ENCODE peak calls at places on chromosomes 7 and 10, in six cellular contexts. K is A549, J is BJ, P is cardiac fibroblast, H is progenitor cell of endocrine pancreas, D is endothelial cell. W is an unnamed sample.

GRCh38 chr7:20402297-20403230 is 71.9 kb downstream of the ITGB8 start:
- DNase-seq in P (peak), D (no peak), H (no peak), J (no peak), K (no peak), W (no peak)

GRCh38 chr10:62166331-62167154 is 102.1 kb downstream of the RTKN2 start:
- DNase-seq in J (peak), K (peak), D (no peak), P (peak), H (no peak), W (no peak)

GRCh38 chr10:122388287-122388997 is 13.9 kb downstream of the PLEKHA1 start:
- DNase-seq in H (no peak), D (no peak), J (no peak), K (no peak), P (no peak), W (no peak)

GRCh38 chr7:70392870-70393269 is 739.1 kb upstream of the GALNT17 start:
- DNase-seq in K (no peak), H (peak), J (no peak), D (no peak), P (no peak), W (no peak)

GRCh38 chr7:156842740-156843140 is 50.2 kb downstream of the LMBR1 start:
- DNase-seq in P (peak), J (no peak), H (no peak), D (no peak), K (no peak), W (no peak)

GRCh38 chr7:2255145-2256139 is 13.4 kb downstream of the NUDT1 start:
- DNase-seq in J (no peak), H (no peak), P (no peak), K (no peak), D (no peak), W (peak)

GRCh38 chr7:100071018-100071723 is 10.4 kb downstream of the ZNF3 start:
- DNase-seq in D (no peak), J (no peak), P (no peak), K (peak), H (no peak), W (no peak)

GRCh38 chr10:28793482-28793881 is 116.2 kb downstream of the BAMBI start:
- DNase-seq in P (no peak), K (no peak), J (no peak), H (no peak), D (no peak), W (no peak)

GRCh38 chr10:58781873-58782488 is 269.3 kb downstream of the BICC1 start:
- DNase-seq in H (no peak), K (peak), P (peak), D (peak), J (no peak), W (peak)

GRCh38 chr10:416091-416515 is 273.4 kb downstream of the DIP2C start:
- DNase-seq in K (peak), J (no peak), H (no peak), D (peak), P (no peak), W (no peak)
- TF ChIP-seq CTCF in K (peak), J (no peak), H (peak), D (no peak), P (no peak), W (no peak)

GRCh38 chr7:83824214-83824613 is 175.3 kb upstream of the SEMA3E start:
- DNase-seq in J (no peak), H (no peak), P (no peak), K (no peak), D (no peak), W (no peak)

GRCh38 chr7:83821866-83822265 is 172.9 kb upstream of the SEMA3E start:
- DNase-seq in K (no peak), D (no peak), H (no peak), P (no peak), J (no peak), W (no peak)

GRCh38 chr7:83819911-83820310 is 171.0 kb upstream of the SEMA3E start:
- DNase-seq in J (no peak), H (no peak), P (no peak), D (no peak), K (peak), W (no peak)

DNA sequence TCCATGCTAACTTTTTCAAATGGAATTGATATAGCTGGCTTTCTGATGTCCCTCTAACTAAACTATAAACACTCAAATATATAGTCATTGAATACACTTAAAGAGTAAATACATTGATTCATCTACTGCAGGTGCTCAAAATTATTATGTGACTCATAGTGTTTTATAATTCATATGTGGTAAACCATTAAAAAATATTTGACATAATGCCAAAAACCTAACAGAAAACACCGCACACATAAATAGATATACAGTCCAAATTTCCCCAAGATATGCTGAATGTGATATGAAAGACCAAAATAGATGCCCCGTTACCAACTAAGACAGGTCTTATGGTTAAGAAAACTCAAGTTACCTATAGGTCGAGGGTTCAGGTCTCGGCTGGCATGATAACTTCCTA is 171.7 kb upstream of the SEMA3E start:
- DNase-seq in J (no peak), D (no peak), K (no peak), H (no peak), P (no peak), W (no peak)
- TF ChIP-seq CTCF in J (no peak), D (no peak), K (no peak), H (no peak), P (no peak), W (no peak)

GRCh38 chr10:103711351-103711994 is 143.9 kb downstream of the SH3PXD2A start:
- DNase-seq in K (no peak), D (no peak), P (no peak), H (no peak), J (no peak), W (no peak)
- TF ChIP-seq CTCF in K (no peak), D (peak), P (peak), H (peak), J (peak), W (peak)

GRCh38 chr10:19683965-19684364 is 132.3 kb upstream of the PLXDC2 start:
- DNase-seq in H (no peak), D (no peak), J (peak), P (peak), K (no peak), W (no peak)
- TF ChIP-seq CTCF in H (no peak), D (peak), J (peak), P (peak), K (no peak), W (no peak)

DNA sequence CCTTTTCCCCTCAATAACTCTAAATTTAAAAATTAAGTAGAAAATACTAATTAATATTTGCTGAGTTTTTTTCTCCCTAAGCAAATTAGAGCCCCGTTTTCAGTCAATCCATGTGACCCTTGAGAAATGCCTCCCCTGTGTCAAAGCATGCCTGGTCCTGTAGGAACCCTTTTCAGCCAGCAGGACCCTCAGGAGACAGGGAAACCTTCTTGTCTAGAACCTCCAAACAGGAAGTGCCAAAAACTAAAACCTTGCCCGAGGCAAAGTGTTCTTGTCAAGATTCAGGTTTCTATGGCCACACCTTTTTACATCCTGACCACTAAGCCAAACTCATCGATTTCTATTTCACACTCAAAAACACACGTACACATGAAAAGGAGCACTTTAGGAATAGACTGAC is 60.1 kb upstream of the NFE2L3 start:
- DNase-seq in J (no peak), H (no peak), K (peak), P (peak), D (peak), W (peak)
- TF ChIP-seq CTCF in J (peak), H (peak), K (no peak), P (peak), D (peak), W (peak)

GRCh38 chr10:63901228-63901627 is 380.0 kb downstream of the REEP3 start:
- DNase-seq in D (no peak), J (no peak), H (no peak), K (peak), P (no peak), W (peak)
- TF ChIP-seq CTCF in D (peak), J (peak), H (peak), K (no peak), P (peak), W (peak)

GRCh38 chr10:73998623-73999622 is 1.0 kb downstream of the VCL start:
- DNase-seq in J (peak), K (peak), D (peak), P (peak), H (peak), W (peak)
- TF ChIP-seq CTCF in J (peak), K (peak), D (no peak), P (peak), H (peak), W (no peak)

DNA sequence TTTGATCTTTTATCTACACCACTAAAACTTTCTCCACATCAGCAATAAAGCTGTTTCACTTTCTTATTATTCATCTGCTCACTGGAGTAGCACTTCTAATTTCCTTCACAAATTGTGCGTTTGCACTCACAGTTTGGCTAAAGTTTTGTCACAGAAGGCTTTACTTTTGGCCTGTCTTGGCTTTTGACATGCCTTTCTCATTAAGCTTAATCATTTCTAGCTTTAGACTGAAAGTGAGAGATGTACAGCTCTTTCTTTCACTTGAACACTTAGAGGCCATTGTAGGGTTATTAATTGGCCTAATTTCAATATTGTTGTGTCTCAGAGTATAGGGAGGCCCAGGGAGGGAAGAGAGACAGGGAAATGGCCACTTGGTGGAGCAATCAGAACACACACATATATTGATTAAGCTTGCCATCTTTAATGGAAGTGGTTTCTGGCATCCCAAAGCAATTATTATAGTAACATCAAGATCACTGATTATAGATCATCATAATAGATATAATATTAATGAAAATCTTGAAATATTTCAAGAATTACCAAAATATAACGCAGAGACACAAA is 512.5 kb downstream of the ETV1 start:
- DNase-seq in H (no peak), J (no peak), D (no peak), K (no peak), P (no peak), W (no peak)
- TF ChIP-seq CTCF in H (no peak), J (no peak), D (no peak), K (no peak), P (peak), W (no peak)

GRCh38 chr10:95241533-95241932 is 47.5 kb downstream of the ACSM6 start:
- DNase-seq in P (no peak), D (no peak), H (no peak), K (no peak), J (no peak), W (no peak)

GRCh38 chr10:95245425-95246055 is 45.3 kb downstream of the PDLIM1 start:
- DNase-seq in J (no peak), P (no peak), D (no peak), H (no peak), K (no peak), W (no peak)

GRCh38 chr10:95244152-95244551 is 46.7 kb downstream of the PDLIM1 start:
- DNase-seq in K (no peak), H (no peak), D (no peak), J (no peak), P (no peak), W (no peak)

GRCh38 chr10:95242581-95243317 is 48.1 kb downstream of the PDLIM1 start:
- DNase-seq in H (peak), K (peak), P (peak), J (no peak), D (peak), W (peak)

DNA sequence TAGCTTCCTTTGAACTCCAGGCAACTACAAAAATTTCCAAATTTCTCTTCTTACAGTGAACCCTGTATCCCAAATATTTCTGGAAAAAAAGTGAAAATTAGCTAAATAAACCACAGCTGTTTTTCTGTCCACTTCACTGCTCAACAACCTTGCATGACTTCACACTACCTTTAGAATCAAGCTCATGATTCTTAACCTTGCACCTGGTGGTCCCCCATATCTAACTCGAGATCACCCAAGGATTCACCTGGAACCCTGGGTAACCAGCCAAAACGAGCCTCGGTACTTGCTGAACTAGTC is 47.5 kb downstream of the PDLIM1 start:
- DNase-seq in D (no peak), H (no peak), P (no peak), J (no peak), K (no peak), W (no peak)
- TF ChIP-seq CTCF in D (no peak), H (no peak), P (no peak), J (no peak), K (no peak), W (no peak)

DNA sequence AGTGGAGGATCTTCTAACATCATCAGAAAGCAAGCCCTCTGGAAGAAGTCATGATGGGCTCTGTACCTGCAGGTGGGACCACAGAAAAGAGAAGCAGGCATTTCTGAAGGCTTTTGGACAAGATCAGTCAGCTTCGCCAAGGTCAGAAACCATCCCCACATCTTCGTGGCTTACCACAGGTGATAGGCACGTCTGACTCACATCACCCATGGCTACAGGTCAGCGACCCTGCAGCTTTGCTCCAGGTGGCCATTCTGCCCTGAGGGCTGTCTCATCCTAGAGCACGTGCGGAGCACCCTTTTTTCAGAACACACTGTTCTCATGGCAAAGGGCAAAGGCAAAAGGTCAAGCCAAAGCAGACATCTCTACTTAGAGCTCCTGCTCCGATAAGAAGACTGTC is 518.9 kb upstream of the ADARB2 start:
- DNase-seq in K (no peak), J (no peak), P (no peak), H (no peak), D (no peak), W (no peak)
- TF ChIP-seq CTCF in K (no peak), J (no peak), P (no peak), H (no peak), D (no peak), W (no peak)